ENCODE peak calls at places on chromosomes 5 and 9, in seven cellular contexts. M, H, L, N, T, W and K are unnamed samples.

GRCh38 chr9:127218818-127219217 is 45.8 kb upstream of the GARNL3 start:
- DNase-seq in M (no peak), H (no peak), L (no peak), N (no peak), T (no peak), W (no peak), K (no peak)

GRCh38 chr5:42951847-42952411 is 88.2 kb downstream of the ANXA2R start:
- DNase-seq in M (no peak), H (peak; percentile 64), L (no peak), N (no peak), T (no peak), W (peak; percentile 22), K (peak; percentile 82)

GRCh38 chr5:33048315-33048714 is 337.2 kb downstream of the NPR3 start:
- DNase-seq in M (no peak), H (no peak), L (no peak), N (no peak), T (no peak), W (no peak), K (no peak)

GRCh38 chr5:61167382-61167781 is 5.1 kb upstream of the SMIM15 start:
- DNase-seq in M (no peak), H (peak; percentile 47), L (no peak), N (no peak), T (peak; percentile 34), W (peak; percentile 65), K (no peak)

GRCh38 chr5:73451218-73452130 is 2.9 kb upstream of the FOXD1 start:
- DNase-seq in M (peak; percentile 71), H (peak; percentile 56), L (no peak), N (no peak), T (peak; percentile 60), W (peak; percentile 59), K (peak; percentile 64)

GRCh38 chr9:14403112-14403511 is 89.2 kb upstream of the NFIB start:
- DNase-seq in M (no peak), H (no peak), L (no peak), N (no peak), T (no peak), W (no peak), K (no peak)

GRCh38 chr5:181221792-181222629 is 1.1 kb upstream of the TRIM41 start:
- DNase-seq in M (peak; percentile 98), H (peak; percentile 98), L (peak; percentile 78), N (peak; percentile 97), T (peak; percentile 98), W (peak; percentile 98), K (peak; percentile 92)

GRCh38 chr9:111870774-111871542 is 25.7 kb upstream of the UGCG start:
- DNase-seq in M (no peak), H (peak; percentile 11), L (no peak), N (no peak), T (no peak), W (no peak), K (no peak)

GRCh38 chr9:133130721-133131244 is 9.7 kb upstream of the RALGDS start:
- DNase-seq in M (no peak), H (no peak), L (no peak), N (no peak), T (no peak), W (no peak), K (peak; percentile 53)

GRCh38 chr5:135087950-135088349 is 53.9 kb upstream of the PITX1 start:
- DNase-seq in M (no peak), H (no peak), L (no peak), N (no peak), T (no peak), W (no peak), K (no peak)

GRCh38 chr5:102649731-102650130 is 105.4 kb upstream of the PAM start:
- DNase-seq in M (no peak), H (peak; percentile 83), L (no peak), N (no peak), T (peak; percentile 29), W (no peak), K (no peak)

GRCh38 chr9:23820731-23821399 is 5.2 kb downstream of the ELAVL2 start:
- DNase-seq in M (no peak), H (no peak), L (no peak), N (no peak), T (peak; percentile 48), W (no peak), K (no peak)

GRCh38 chr9:23825143-23825531 is 903 bp downstream of the ELAVL2 start:
- DNase-seq in M (no peak), H (no peak), L (no peak), N (no peak), T (no peak), W (no peak), K (no peak)

GRCh38 chr9:23821400-23822181 is 4.4 kb downstream of the ELAVL2 start:
- DNase-seq in M (no peak), H (peak; percentile 22), L (no peak), N (no peak), T (peak; percentile 54), W (no peak), K (no peak)

GRCh38 chr9:23824241-23825142 is 1.5 kb downstream of the ELAVL2 start:
- DNase-seq in M (no peak), H (peak; percentile 36), L (no peak), N (no peak), T (peak; percentile 40), W (no peak), K (no peak)

GRCh38 chr9:23822331-23823169 is 3.5 kb downstream of the ELAVL2 start:
- DNase-seq in M (no peak), H (no peak), L (no peak), N (no peak), T (no peak), W (no peak), K (no peak)
- H3K27me3 ChIP-seq in M (no peaks in the 10 kb centered on the region), H (peaks cover 20% of the 10 kb centered on the region), L (peaks cover 13% of the 10 kb centered on the region), N (peaks cover 66% of the 10 kb centered on the region), T (no peaks in the 10 kb centered on the region), W (peaks cover 17% of the 10 kb centered on the region), K (no peaks in the 10 kb centered on the region)

DNA sequence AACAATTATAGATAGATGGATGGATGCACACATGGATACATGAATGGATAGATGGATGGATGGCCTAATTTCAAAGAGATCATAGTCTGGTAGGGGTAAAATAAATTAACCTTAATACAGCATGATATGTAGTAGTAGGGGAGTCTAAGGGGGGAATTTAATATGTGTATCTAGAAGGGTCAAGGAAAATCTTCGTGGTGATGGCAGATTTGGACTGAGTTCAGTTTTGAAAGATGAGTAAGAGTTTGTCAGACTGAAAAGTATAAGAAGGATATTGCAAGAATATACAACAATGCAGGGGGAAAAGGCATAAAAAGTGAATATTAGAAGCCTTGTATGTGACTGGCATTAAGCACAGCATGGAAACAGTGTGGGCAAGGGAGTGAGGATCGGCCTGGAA is 98.7 kb downstream of the ZNF462 start:
- DNase-seq in M (no peak), H (peak; percentile 39), L (no peak), N (no peak), T (peak; percentile 50), W (peak; percentile 47), K (no peak)
- H3K36me3 ChIP-seq in M (peaks cover 4% of the 10 kb centered on the region), H (no peaks in the 10 kb centered on the region), L (no peaks in the 10 kb centered on the region), N (no peaks in the 10 kb centered on the region), T (peaks cover 38% of the 10 kb centered on the region), W (peaks cover 8% of the 10 kb centered on the region), K (no peaks in the 10 kb centered on the region)

GRCh38 chr5:6490693-6491092 is 42.0 kb downstream of the UBE2QL1 start:
- DNase-seq in M (no peak), H (no peak), L (no peak), N (no peak), T (peak; percentile 22), W (no peak), K (no peak)
- H3K27me3 ChIP-seq in M (peaks cover 16% of the 10 kb centered on the region), H (no peaks in the 10 kb centered on the region), L (no peaks in the 10 kb centered on the region), N (no peaks in the 10 kb centered on the region), T (no peaks in the 10 kb centered on the region), W (no peaks in the 10 kb centered on the region), K (no peaks in the 10 kb centered on the region)

GRCh38 chr9:124269556-124269955 is 11.8 kb downstream of the NEK6 start:
- DNase-seq in M (no peak), H (no peak), L (no peak), N (no peak), T (no peak), W (no peak), K (no peak)
- H3K36me3 ChIP-seq in M (peaks cover 62% of the 10 kb centered on the region), H (peaks cover 16% of the 10 kb centered on the region), L (no peaks in the 10 kb centered on the region), N (no peaks in the 10 kb centered on the region), T (no peaks in the 10 kb centered on the region), W (peaks cover 41% of the 10 kb centered on the region), K (peaks cover 51% of the 10 kb centered on the region)

GRCh38 chr5:139820606-139821005 is 25.0 kb downstream of the PSD2 start:
- DNase-seq in M (no peak), H (no peak), L (no peak), N (no peak), T (no peak), W (no peak), K (no peak)

GRCh38 chr5:139822553-139823425 is 27.2 kb downstream of the PSD2 start:
- DNase-seq in M (no peak), H (no peak), L (no peak), N (no peak), T (no peak), W (no peak), K (no peak)

GRCh38 chr5:139821806-139822552 is 26.4 kb downstream of the PSD2 start:
- DNase-seq in M (no peak), H (no peak), L (no peak), N (no peak), T (no peak), W (no peak), K (no peak)

GRCh38 chr5:139817970-139818369 is 22.4 kb downstream of the PSD2 start:
- DNase-seq in M (no peak), H (no peak), L (no peak), N (no peak), T (no peak), W (no peak), K (no peak)

GRCh38 chr5:139820130-139820529 is 24.5 kb downstream of the PSD2 start:
- DNase-seq in M (no peak), H (no peak), L (no peak), N (no peak), T (no peak), W (no peak), K (no peak)
- H3K27me3 ChIP-seq in M (no peaks in the 10 kb centered on the region), H (peaks cover 3% of the 10 kb centered on the region), L (no peaks in the 10 kb centered on the region), N (no peaks in the 10 kb centered on the region), T (peaks cover 30% of the 10 kb centered on the region), W (peaks cover 32% of the 10 kb centered on the region), K (peaks cover 4% of the 10 kb centered on the region)

GRCh38 chr5:179871506-179871905 is 12.9 kb upstream of the MRNIP start:
- DNase-seq in M (no peak), H (no peak), L (no peak), N (no peak), T (no peak), W (no peak), K (no peak)
- H3K36me3 ChIP-seq in M (peaks cover 94% of the 10 kb centered on the region), H (peaks cover 37% of the 10 kb centered on the region), L (peaks cover 77% of the 10 kb centered on the region), N (peaks cover 2% of the 10 kb centered on the region), T (no peaks in the 10 kb centered on the region), W (peaks cover 72% of the 10 kb centered on the region), K (peaks cover 45% of the 10 kb centered on the region)

GRCh38 chr5:35804201-35804653 is 52.5 kb upstream of the IL7R start:
- DNase-seq in M (no peak), H (no peak), L (no peak), N (no peak), T (no peak), W (no peak), K (no peak)
- H3K27me3 ChIP-seq in M (no peaks in the 10 kb centered on the region), H (no peaks in the 10 kb centered on the region), L (no peaks in the 10 kb centered on the region), N (no peaks in the 10 kb centered on the region), T (no peaks in the 10 kb centered on the region), W (no peaks in the 10 kb centered on the region), K (no peaks in the 10 kb centered on the region)